ENCODE peak calls at places on chromosomes 4 and X, in four cellular contexts. H is cardiac fibroblast, O is A549, N is transverse colon. P is an unnamed sample.

GRCh38 chr4:82050806-82051205 is 323.0 kb downstream of the HNRNPD start:
- DNase-seq in H (no peak), O (no peak), N (no peak), P (no peak)

GRCh38 chr4:6241062-6241845 is 28.4 kb upstream of the WFS1 start:
- DNase-seq in H (no peak), N (no peak), O (no peak), P (no peak)

GRCh38 chrX:107826286-107827136 is 845 bp downstream of the MID2 start:
- DNase-seq in H (peak), O (peak), N (peak), P (no peak)

GRCh38 chr4:119774840-119775239 is 146.2 kb upstream of the PDE5A start:
- DNase-seq in N (no peak), O (no peak), H (no peak), P (no peak)

GRCh38 chrX:1481636-1482529 is 29.2 kb upstream of the ASMTL start:
- DNase-seq in O (peak), N (peak), H (peak), P (peak)

GRCh38 chrX:31893525-31893924 is 821.7 kb upstream of the FTHL17 start:
- DNase-seq in H (no peak), N (no peak), O (no peak), P (no peak)

GRCh38 chr4:153547520-153547919 is 81.4 kb downstream of the TMEM131L start:
- DNase-seq in H (no peak), N (no peak), O (no peak), P (no peak)

GRCh38 chr4:8525383-8526120 is 54.6 kb upstream of the GPR78 start:
- DNase-seq in N (no peak), O (no peak), H (no peak), P (no peak)

GRCh38 chrX:12439396-12439795 is 301.1 kb downstream of the FRMPD4 start:
- DNase-seq in O (no peak), N (no peak), H (no peak), P (no peak)

GRCh38 chr4:141464366-141464765 is 172.0 kb upstream of the IL15 start:
- DNase-seq in H (no peak), N (no peak), O (no peak), P (no peak)

GRCh38 chr4:162645381-162645780 is 481.6 kb upstream of the FSTL5 start:
- DNase-seq in H (peak), N (no peak), O (peak), P (no peak)

GRCh38 chr4:33512397-33512796 is 2731.9 kb downstream of the ARAP2 start:
- DNase-seq in O (no peak), N (no peak), H (no peak), P (no peak)

GRCh38 chrX:40854242-40854641 is 118.9 kb upstream of the MED14 start:
- DNase-seq in N (no peak), O (no peak), H (no peak), P (no peak)

GRCh38 chr4:153465583-153465921 is 608 bp upstream of the TMEM131L start:
- DNase-seq in H (peak), O (peak), N (peak), P (no peak)

GRCh38 chr4:8144359-8144758 is 14.3 kb downstream of the ABLIM2 start:
- DNase-seq in H (no peak), N (no peak), O (no peak), P (no peak)

GRCh38 chr4:166594326-166594946 is 639.9 kb downstream of the SPOCK3 start:
- DNase-seq in N (peak), O (peak), H (peak), P (no peak)

GRCh38 chrX:154918060-154918483 is 31.9 kb downstream of the F8A1 start:
- DNase-seq in H (peak), O (peak), N (peak), P (peak)

GRCh38 chrX:134717698-134718328 is 59.5 kb upstream of the PLAC1 start:
- DNase-seq in H (peak), N (no peak), O (peak), P (no peak)

GRCh38 chrX:45749375-45749774 is 548.7 kb upstream of the DIPK2B start:
- DNase-seq in H (peak), N (no peak), O (no peak), P (no peak)

GRCh38 chrX:114675365-114675764 is 91.5 kb downstream of the HTR2C start:
- DNase-seq in N (no peak), O (no peak), H (peak), P (peak)

GRCh38 chr4:133866328-133866699 is 335.3 kb downstream of the PABPC4L start:
- DNase-seq in O (no peak), H (peak), N (no peak), P (no peak)

GRCh38 chrX:16786791-16787735 is 797 bp downstream of the TXLNG start:
- DNase-seq in O (no peak), H (no peak), N (peak), P (no peak)

GRCh38 chr4:137125011-137125410 is 407.3 kb downstream of the PCDH18 start:
- DNase-seq in O (peak), N (no peak), H (peak), P (peak)

GRCh38 chr4:124803641-124804040 is 91.1 kb upstream of the ANKRD50 start:
- DNase-seq in O (peak), N (no peak), H (peak), P (no peak)

GRCh38 chr4:69322055-69322454 is 41.8 kb downstream of the UGT2B28 start:
- DNase-seq in O (no peak), H (peak), N (no peak), P (no peak)

GRCh38 chr4:8582941-8583654 is 2.9 kb downstream of the GPR78 start:
- DNase-seq in N (no peak), O (no peak), H (no peak), P (no peak)

GRCh38 chr4:95507147-95507546 is 41.6 kb downstream of the UNC5C start:
- DNase-seq in H (peak), N (no peak), O (no peak), P (no peak)

GRCh38 chrX:71111141-71111843 is at the start of gene IL2RG:
- DNase-seq in O (no peak), N (peak), H (no peak), P (no peak)

GRCh38 chrX:154135458-154136229 is 8.4 kb upstream of the OPN1LW start:
- DNase-seq in N (no peak), H (no peak), O (no peak), P (no peak)

DNA sequence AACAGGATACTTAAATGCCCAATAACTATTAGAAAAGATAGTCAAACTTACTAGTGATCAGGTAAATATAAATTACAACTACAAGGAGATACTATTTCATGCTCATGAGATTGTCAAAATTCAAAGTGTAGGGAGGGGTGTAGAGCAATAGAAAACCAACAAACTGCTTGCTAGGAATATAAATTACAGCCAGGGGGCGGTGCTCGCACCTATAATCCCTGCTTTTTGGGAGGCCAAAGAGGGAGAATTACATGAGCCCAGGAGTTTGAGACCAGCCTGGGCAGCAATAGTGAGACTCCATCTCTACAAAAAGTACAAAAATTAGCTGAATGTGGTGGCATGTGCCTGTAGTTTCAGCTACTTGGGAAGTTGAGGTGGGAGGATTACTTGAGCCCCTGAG is 556.5 kb upstream of the NR3C2 start:
- DNase-seq in O (peak), N (no peak), H (peak), P (no peak)
- TF ChIP-seq CTCF in O (no peak), N (no peak), H (peak), P (peak)

GRCh38 chr4:76987153-76987562 is 37.6 kb downstream of the SEPTIN11 start:
- DNase-seq in O (no peak), N (no peak), H (peak), P (peak)
- TF ChIP-seq CTCF in O (no peak), N (no peak), H (peak), P (peak)

GRCh38 chr4:53162926-53163325 is 202.9 kb downstream of the SCFD2 start:
- DNase-seq in N (no peak), H (no peak), O (no peak), P (no peak)
- TF ChIP-seq CTCF in N (no peak), H (no peak), O (no peak), P (no peak)

GRCh38 chrX:22666441-22666840 is 333.3 kb upstream of the DDX53 start:
- DNase-seq in N (no peak), H (peak), O (peak), P (no peak)
- TF ChIP-seq CTCF in N (no peak), H (peak), O (no peak), P (peak)

DNA sequence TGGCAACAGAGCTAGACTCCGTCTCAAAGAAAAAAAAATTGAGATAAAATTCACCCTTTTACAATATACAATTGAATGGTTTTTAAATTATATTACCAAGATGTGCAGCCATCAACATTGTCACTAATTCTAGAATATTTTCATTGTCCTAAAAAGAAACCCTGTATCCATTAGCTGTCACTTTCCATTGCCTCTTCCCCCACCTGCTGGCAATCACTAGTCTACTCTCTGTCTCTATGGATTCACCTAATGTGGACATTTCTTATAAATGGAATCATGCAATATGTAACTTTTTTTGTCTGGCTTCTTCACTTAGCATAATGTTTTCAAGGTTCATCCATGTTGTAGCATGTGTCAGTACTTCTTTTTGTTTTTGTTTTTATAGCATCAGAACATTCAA is 20.8 kb downstream of the ABHD18 start:
- DNase-seq in N (no peak), O (no peak), H (no peak), P (no peak)
- TF ChIP-seq CTCF in N (no peak), O (peak), H (no peak), P (no peak)

GRCh38 chrX:150364347-150365050 is 1.4 kb downstream of the MAMLD1 start:
- DNase-seq in N (peak), O (peak), H (no peak), P (no peak)

GRCh38 chrX:150365051-150365952 is 2.2 kb downstream of the MAMLD1 start:
- DNase-seq in N (peak), H (peak), O (peak), P (no peak)

GRCh38 chrX:150366951-150367545 is 3.9 kb downstream of the MAMLD1 start:
- DNase-seq in O (peak), N (no peak), H (peak), P (no peak)

GRCh38 chrX:150363561-150364346 is 637 bp downstream of the MAMLD1 start:
- DNase-seq in H (peak), O (peak), N (peak), P (no peak)

GRCh38 chrX:150365953-150366911 is 3.1 kb downstream of the MAMLD1 start:
- DNase-seq in O (peak), N (peak), H (peak), P (no peak)
- TF ChIP-seq CTCF in O (peak), N (no peak), H (peak), P (peak)

GRCh38 chrX:78708171-78708570 is 39.3 kb upstream of the LPAR4 start:
- DNase-seq in O (peak), N (peak), H (peak), P (no peak)
- TF ChIP-seq CTCF in O (peak), N (no peak), H (peak), P (peak)

DNA sequence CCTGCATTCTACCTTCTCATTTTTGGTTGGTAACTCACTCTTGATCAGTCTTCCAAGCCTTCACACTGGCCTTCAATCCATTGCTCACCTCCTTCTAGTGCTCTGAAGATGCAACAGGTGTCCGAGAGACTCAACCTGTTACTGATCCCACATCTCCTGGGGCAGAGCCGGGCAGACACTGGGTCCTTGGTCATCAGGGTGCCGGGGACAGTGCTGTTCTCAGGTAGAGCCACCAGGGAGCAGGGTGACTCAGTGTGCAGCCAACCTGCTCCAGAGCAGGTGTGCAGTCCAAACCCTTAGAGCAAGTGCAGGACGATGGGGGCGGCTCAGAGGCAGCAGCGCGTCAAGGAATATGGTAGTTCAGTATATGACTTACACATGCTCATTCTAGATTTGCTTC is 188.4 kb downstream of the DHX15 start:
- DNase-seq in O (no peak), N (no peak), H (no peak), P (no peak)
- TF ChIP-seq CTCF in O (no peak), N (no peak), H (no peak), P (no peak)

GRCh38 chr4:40848981-40849380 is 99.2 kb downstream of the NSUN7 start:
- DNase-seq in N (no peak), H (peak), O (no peak), P (no peak)

GRCh38 chr4:40844261-40844660 is 94.5 kb downstream of the NSUN7 start:
- DNase-seq in H (no peak), O (no peak), N (no peak), P (no peak)

GRCh38 chr4:40845136-40845910 is 95.6 kb downstream of the NSUN7 start:
- DNase-seq in H (no peak), N (no peak), O (no peak), P (no peak)

GRCh38 chr4:40848251-40848650 is 98.5 kb downstream of the NSUN7 start:
- DNase-seq in O (no peak), N (no peak), H (no peak), P (no peak)

DNA sequence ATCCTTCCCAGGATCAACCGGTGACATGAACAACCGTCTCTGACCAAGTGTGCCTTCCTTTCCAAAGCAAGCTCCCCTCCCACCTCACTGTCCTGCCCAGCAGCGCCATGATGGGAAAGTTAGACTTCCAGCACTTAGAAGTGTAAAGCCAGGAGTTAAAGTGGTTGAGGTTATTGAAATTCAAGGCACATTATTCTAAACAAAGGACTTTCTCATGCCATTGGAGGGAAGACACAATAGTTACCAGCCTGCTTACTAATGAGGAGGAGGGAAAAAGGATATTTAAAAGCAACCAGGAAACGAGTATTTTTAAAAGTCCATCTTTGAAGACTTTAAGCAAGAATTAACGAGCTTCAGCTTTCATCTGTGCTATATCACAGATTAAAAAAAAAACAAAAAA is 96.8 kb downstream of the NSUN7 start:
- DNase-seq in O (no peak), N (no peak), H (no peak), P (no peak)
- TF ChIP-seq CTCF in O (no peak), N (no peak), H (no peak), P (no peak)